ENCODE peak calls at places on chromosomes 5 and 9, in ten cellular contexts. One of them, this sample, is unnamed.

GRCh38 chr5:135034186-135034962 is at the start of gene PITX1:
- DNase-seq in iris pigment epithelial cell: peak; percentile 73
- DNase-seq in C1 segment of cervical spinal cord: no peak
- DNase-seq in OCI-M1: peak; percentile 82
- DNase-seq in activated CD4-positive, alpha-beta T cell treated with anti-CD3 and anti-CD28 coated beads, Interleukin-2, amount 10 ng/mL, durations not matched to agents 7 days and 5 days: no peak
- DNase-seq in hippocampal formation: no peak
- DNase-seq in lower lobe of right lung: peak; percentile 52
- DNase-seq in AG20443: peak; percentile 53
- DNase-seq in occipital lobe: no peak
- DNase-seq in GM04503: no peak
- DNase-seq in this sample: peak; percentile 44

GRCh38 chr9:72526901-72527800 is 5.7 kb downstream of the TMC1 start:
- DNase-seq in iris pigment epithelial cell: peak; percentile 96
- DNase-seq in C1 segment of cervical spinal cord: peak; percentile 76
- DNase-seq in OCI-M1: no peak
- DNase-seq in activated CD4-positive, alpha-beta T cell treated with anti-CD3 and anti-CD28 coated beads, Interleukin-2, amount 10 ng/mL, durations not matched to agents 7 days and 5 days: peak; percentile 82
- DNase-seq in hippocampal formation: peak; percentile 61
- DNase-seq in lower lobe of right lung: peak; percentile 78
- DNase-seq in AG20443: peak; percentile 93
- DNase-seq in occipital lobe: peak; percentile 73
- DNase-seq in GM04503: peak; percentile 82
- DNase-seq in this sample: peak; percentile 93

GRCh38 chr5:138873096-138873885 is 1.8 kb downstream of the LRRTM2 start:
- DNase-seq in iris pigment epithelial cell: no peak
- DNase-seq in C1 segment of cervical spinal cord: peak; percentile 77
- DNase-seq in OCI-M1: no peak
- DNase-seq in activated CD4-positive, alpha-beta T cell treated with anti-CD3 and anti-CD28 coated beads, Interleukin-2, amount 10 ng/mL, durations not matched to agents 7 days and 5 days: no peak
- DNase-seq in hippocampal formation: no peak
- DNase-seq in lower lobe of right lung: no peak
- DNase-seq in AG20443: no peak
- DNase-seq in occipital lobe: peak; percentile 17
- DNase-seq in GM04503: no peak
- DNase-seq in this sample: no peak

GRCh38 chr5:151708126-151708525 is 21.4 kb upstream of the SPARC start:
- DNase-seq in iris pigment epithelial cell: no peak
- DNase-seq in C1 segment of cervical spinal cord: no peak
- DNase-seq in OCI-M1: no peak
- DNase-seq in activated CD4-positive, alpha-beta T cell treated with anti-CD3 and anti-CD28 coated beads, Interleukin-2, amount 10 ng/mL, durations not matched to agents 7 days and 5 days: no peak
- DNase-seq in hippocampal formation: no peak
- DNase-seq in lower lobe of right lung: no peak
- DNase-seq in AG20443: no peak
- DNase-seq in occipital lobe: no peak
- DNase-seq in GM04503: peak; percentile 76
- DNase-seq in this sample: peak; percentile 22

GRCh38 chr9:84750152-84750865 is 80.8 kb downstream of the NTRK2 start:
- DNase-seq in iris pigment epithelial cell: no peak
- DNase-seq in C1 segment of cervical spinal cord: no peak
- DNase-seq in OCI-M1: no peak
- DNase-seq in activated CD4-positive, alpha-beta T cell treated with anti-CD3 and anti-CD28 coated beads, Interleukin-2, amount 10 ng/mL, durations not matched to agents 7 days and 5 days: no peak
- DNase-seq in hippocampal formation: no peak
- DNase-seq in lower lobe of right lung: no peak
- DNase-seq in AG20443: no peak
- DNase-seq in occipital lobe: no peak
- DNase-seq in GM04503: no peak
- DNase-seq in this sample: no peak

GRCh38 chr9:91047529-91047928 is 245.9 kb downstream of the SYK start:
- DNase-seq in iris pigment epithelial cell: no peak
- DNase-seq in C1 segment of cervical spinal cord: no peak
- DNase-seq in OCI-M1: no peak
- DNase-seq in activated CD4-positive, alpha-beta T cell treated with anti-CD3 and anti-CD28 coated beads, Interleukin-2, amount 10 ng/mL, durations not matched to agents 7 days and 5 days: peak; percentile 79
- DNase-seq in hippocampal formation: no peak
- DNase-seq in lower lobe of right lung: no peak
- DNase-seq in AG20443: no peak
- DNase-seq in occipital lobe: no peak
- DNase-seq in GM04503: no peak
- DNase-seq in this sample: no peak

GRCh38 chr5:135065306-135066265 is 31.6 kb upstream of the PITX1 start:
- DNase-seq in iris pigment epithelial cell: no peak
- DNase-seq in C1 segment of cervical spinal cord: no peak
- DNase-seq in OCI-M1: no peak
- DNase-seq in activated CD4-positive, alpha-beta T cell treated with anti-CD3 and anti-CD28 coated beads, Interleukin-2, amount 10 ng/mL, durations not matched to agents 7 days and 5 days: no peak
- DNase-seq in hippocampal formation: no peak
- DNase-seq in lower lobe of right lung: no peak
- DNase-seq in AG20443: no peak
- DNase-seq in occipital lobe: no peak
- DNase-seq in GM04503: no peak
- DNase-seq in this sample: no peak

GRCh38 chr5:75239681-75240080 is 3.0 kb upstream of the ANKRD31 start:
- DNase-seq in iris pigment epithelial cell: no peak
- DNase-seq in C1 segment of cervical spinal cord: no peak
- DNase-seq in OCI-M1: no peak
- DNase-seq in activated CD4-positive, alpha-beta T cell treated with anti-CD3 and anti-CD28 coated beads, Interleukin-2, amount 10 ng/mL, durations not matched to agents 7 days and 5 days: no peak
- DNase-seq in hippocampal formation: no peak
- DNase-seq in lower lobe of right lung: no peak
- DNase-seq in AG20443: no peak
- DNase-seq in occipital lobe: no peak
- DNase-seq in GM04503: no peak
- DNase-seq in this sample: no peak

GRCh38 chr5:96795626-96796025 is 12.1 kb downstream of the ERAP1 start:
- DNase-seq in iris pigment epithelial cell: no peak
- DNase-seq in C1 segment of cervical spinal cord: no peak
- DNase-seq in OCI-M1: no peak
- DNase-seq in activated CD4-positive, alpha-beta T cell treated with anti-CD3 and anti-CD28 coated beads, Interleukin-2, amount 10 ng/mL, durations not matched to agents 7 days and 5 days: no peak
- DNase-seq in hippocampal formation: no peak
- DNase-seq in lower lobe of right lung: no peak
- DNase-seq in AG20443: no peak
- DNase-seq in occipital lobe: no peak
- DNase-seq in GM04503: no peak
- DNase-seq in this sample: no peak

GRCh38 chr5:136453986-136454758 is 88.8 kb upstream of the TRPC7 start:
- DNase-seq in iris pigment epithelial cell: no peak
- DNase-seq in C1 segment of cervical spinal cord: no peak
- DNase-seq in OCI-M1: no peak
- DNase-seq in activated CD4-positive, alpha-beta T cell treated with anti-CD3 and anti-CD28 coated beads, Interleukin-2, amount 10 ng/mL, durations not matched to agents 7 days and 5 days: no peak
- DNase-seq in hippocampal formation: no peak
- DNase-seq in lower lobe of right lung: no peak
- DNase-seq in AG20443: no peak
- DNase-seq in occipital lobe: no peak
- DNase-seq in GM04503: no peak
- DNase-seq in this sample: no peak

GRCh38 chr5:6583049-6583880 is 49.6 kb downstream of the NSUN2 start:
- DNase-seq in iris pigment epithelial cell: peak; percentile 26
- DNase-seq in C1 segment of cervical spinal cord: no peak
- DNase-seq in OCI-M1: no peak
- DNase-seq in activated CD4-positive, alpha-beta T cell treated with anti-CD3 and anti-CD28 coated beads, Interleukin-2, amount 10 ng/mL, durations not matched to agents 7 days and 5 days: peak; percentile 11
- DNase-seq in hippocampal formation: no peak
- DNase-seq in lower lobe of right lung: no peak
- DNase-seq in AG20443: peak; percentile 92
- DNase-seq in occipital lobe: no peak
- DNase-seq in GM04503: no peak
- DNase-seq in this sample: peak; percentile 61

GRCh38 chr5:137630972-137631370 is 104.9 kb downstream of the KLHL3 start:
- DNase-seq in iris pigment epithelial cell: no peak
- DNase-seq in C1 segment of cervical spinal cord: no peak
- DNase-seq in OCI-M1: no peak
- DNase-seq in activated CD4-positive, alpha-beta T cell treated with anti-CD3 and anti-CD28 coated beads, Interleukin-2, amount 10 ng/mL, durations not matched to agents 7 days and 5 days: no peak
- DNase-seq in hippocampal formation: no peak
- DNase-seq in lower lobe of right lung: no peak
- DNase-seq in AG20443: no peak
- DNase-seq in occipital lobe: no peak
- DNase-seq in GM04503: no peak
- DNase-seq in this sample: no peak

GRCh38 chr9:20358201-20358600 is 264.1 kb downstream of the MLLT3 start:
- DNase-seq in iris pigment epithelial cell: peak; percentile 94
- DNase-seq in C1 segment of cervical spinal cord: no peak
- DNase-seq in OCI-M1: no peak
- DNase-seq in activated CD4-positive, alpha-beta T cell treated with anti-CD3 and anti-CD28 coated beads, Interleukin-2, amount 10 ng/mL, durations not matched to agents 7 days and 5 days: no peak
- DNase-seq in hippocampal formation: no peak
- DNase-seq in lower lobe of right lung: no peak
- DNase-seq in AG20443: peak; percentile 26
- DNase-seq in occipital lobe: no peak
- DNase-seq in GM04503: no peak
- DNase-seq in this sample: peak; percentile 11

GRCh38 chr9:130499804-130500263 is 55.1 kb downstream of the ASS1 start:
- DNase-seq in iris pigment epithelial cell: no peak
- DNase-seq in C1 segment of cervical spinal cord: no peak
- DNase-seq in OCI-M1: no peak
- DNase-seq in activated CD4-positive, alpha-beta T cell treated with anti-CD3 and anti-CD28 coated beads, Interleukin-2, amount 10 ng/mL, durations not matched to agents 7 days and 5 days: no peak
- DNase-seq in hippocampal formation: no peak
- DNase-seq in lower lobe of right lung: no peak
- DNase-seq in AG20443: no peak
- DNase-seq in occipital lobe: no peak
- DNase-seq in GM04503: no peak
- DNase-seq in this sample: no peak

GRCh38 chr9:132242621-132243155 is 80.8 kb downstream of the NTNG2 start:
- DNase-seq in iris pigment epithelial cell: no peak
- DNase-seq in C1 segment of cervical spinal cord: no peak
- DNase-seq in OCI-M1: peak; percentile 65
- DNase-seq in activated CD4-positive, alpha-beta T cell treated with anti-CD3 and anti-CD28 coated beads, Interleukin-2, amount 10 ng/mL, durations not matched to agents 7 days and 5 days: no peak
- DNase-seq in hippocampal formation: no peak
- DNase-seq in lower lobe of right lung: peak; percentile 49
- DNase-seq in AG20443: no peak
- DNase-seq in occipital lobe: no peak
- DNase-seq in GM04503: no peak
- DNase-seq in this sample: no peak

GRCh38 chr9:37969130-37969529 is 65.2 kb upstream of the SLC25A51 start:
- DNase-seq in iris pigment epithelial cell: peak; percentile 81
- DNase-seq in C1 segment of cervical spinal cord: no peak
- DNase-seq in OCI-M1: peak; percentile 75
- DNase-seq in activated CD4-positive, alpha-beta T cell treated with anti-CD3 and anti-CD28 coated beads, Interleukin-2, amount 10 ng/mL, durations not matched to agents 7 days and 5 days: no peak
- DNase-seq in hippocampal formation: no peak
- DNase-seq in lower lobe of right lung: no peak
- DNase-seq in AG20443: no peak
- DNase-seq in occipital lobe: no peak
- DNase-seq in GM04503: no peak
- DNase-seq in this sample: no peak

GRCh38 chr5:6545770-6546690 is 86.8 kb downstream of the NSUN2 start:
- DNase-seq in iris pigment epithelial cell: no peak
- DNase-seq in C1 segment of cervical spinal cord: no peak
- DNase-seq in OCI-M1: no peak
- DNase-seq in activated CD4-positive, alpha-beta T cell treated with anti-CD3 and anti-CD28 coated beads, Interleukin-2, amount 10 ng/mL, durations not matched to agents 7 days and 5 days: no peak
- DNase-seq in hippocampal formation: no peak
- DNase-seq in lower lobe of right lung: no peak
- DNase-seq in AG20443: no peak
- DNase-seq in occipital lobe: no peak
- DNase-seq in GM04503: no peak
- DNase-seq in this sample: no peak

GRCh38 chr9:109745335-109746283 is 34.4 kb upstream of the PALM2AKAP2 start:
- DNase-seq in iris pigment epithelial cell: no peak
- DNase-seq in C1 segment of cervical spinal cord: no peak
- DNase-seq in OCI-M1: no peak
- DNase-seq in activated CD4-positive, alpha-beta T cell treated with anti-CD3 and anti-CD28 coated beads, Interleukin-2, amount 10 ng/mL, durations not matched to agents 7 days and 5 days: no peak
- DNase-seq in hippocampal formation: peak; percentile 2
- DNase-seq in lower lobe of right lung: peak; percentile 67
- DNase-seq in AG20443: peak; percentile 54
- DNase-seq in occipital lobe: no peak
- DNase-seq in GM04503: no peak
- DNase-seq in this sample: peak; percentile 57

GRCh38 chr5:180739271-180739670 is 587 bp downstream of the OR2Y1 start:
- DNase-seq in iris pigment epithelial cell: peak; percentile 45
- DNase-seq in C1 segment of cervical spinal cord: no peak
- DNase-seq in OCI-M1: no peak
- DNase-seq in activated CD4-positive, alpha-beta T cell treated with anti-CD3 and anti-CD28 coated beads, Interleukin-2, amount 10 ng/mL, durations not matched to agents 7 days and 5 days: no peak
- DNase-seq in hippocampal formation: no peak
- DNase-seq in lower lobe of right lung: no peak
- DNase-seq in AG20443: no peak
- DNase-seq in occipital lobe: no peak
- DNase-seq in GM04503: no peak
- DNase-seq in this sample: no peak

GRCh38 chr5:123441408-123441807 is 18.2 kb upstream of the CEP120 start:
- DNase-seq in iris pigment epithelial cell: no peak
- DNase-seq in C1 segment of cervical spinal cord: no peak
- DNase-seq in OCI-M1: no peak
- DNase-seq in activated CD4-positive, alpha-beta T cell treated with anti-CD3 and anti-CD28 coated beads, Interleukin-2, amount 10 ng/mL, durations not matched to agents 7 days and 5 days: no peak
- DNase-seq in hippocampal formation: no peak
- DNase-seq in lower lobe of right lung: no peak
- DNase-seq in AG20443: no peak
- DNase-seq in occipital lobe: no peak
- DNase-seq in GM04503: no peak
- DNase-seq in this sample: no peak

GRCh38 chr9:115106642-115107041 is 11.3 kb downstream of the TNC start:
- DNase-seq in iris pigment epithelial cell: peak; percentile 8
- DNase-seq in C1 segment of cervical spinal cord: no peak
- DNase-seq in OCI-M1: peak; percentile 89
- DNase-seq in activated CD4-positive, alpha-beta T cell treated with anti-CD3 and anti-CD28 coated beads, Interleukin-2, amount 10 ng/mL, durations not matched to agents 7 days and 5 days: no peak
- DNase-seq in hippocampal formation: no peak
- DNase-seq in lower lobe of right lung: no peak
- DNase-seq in AG20443: no peak
- DNase-seq in occipital lobe: no peak
- DNase-seq in GM04503: no peak
- DNase-seq in this sample: no peak

GRCh38 chr9:126052791-126053190 is 273.8 kb upstream of the MVB12B start:
- DNase-seq in iris pigment epithelial cell: no peak
- DNase-seq in C1 segment of cervical spinal cord: no peak
- DNase-seq in OCI-M1: no peak
- DNase-seq in activated CD4-positive, alpha-beta T cell treated with anti-CD3 and anti-CD28 coated beads, Interleukin-2, amount 10 ng/mL, durations not matched to agents 7 days and 5 days: no peak
- DNase-seq in hippocampal formation: no peak
- DNase-seq in lower lobe of right lung: peak; percentile 13
- DNase-seq in AG20443: no peak
- DNase-seq in occipital lobe: no peak
- DNase-seq in GM04503: no peak
- DNase-seq in this sample: no peak

GRCh38 chr5:10838038-10838437 is 77.0 kb upstream of the DAP start:
- DNase-seq in iris pigment epithelial cell: peak; percentile 63
- DNase-seq in C1 segment of cervical spinal cord: no peak
- DNase-seq in OCI-M1: peak; percentile 14
- DNase-seq in activated CD4-positive, alpha-beta T cell treated with anti-CD3 and anti-CD28 coated beads, Interleukin-2, amount 10 ng/mL, durations not matched to agents 7 days and 5 days: no peak
- DNase-seq in hippocampal formation: no peak
- DNase-seq in lower lobe of right lung: no peak
- DNase-seq in AG20443: no peak
- DNase-seq in occipital lobe: no peak
- DNase-seq in GM04503: no peak
- DNase-seq in this sample: no peak

GRCh38 chr9:72025956-72026355 is 34.5 kb downstream of the C9orf57 start:
- DNase-seq in iris pigment epithelial cell: peak; percentile 35
- DNase-seq in C1 segment of cervical spinal cord: no peak
- DNase-seq in OCI-M1: no peak
- DNase-seq in activated CD4-positive, alpha-beta T cell treated with anti-CD3 and anti-CD28 coated beads, Interleukin-2, amount 10 ng/mL, durations not matched to agents 7 days and 5 days: no peak
- DNase-seq in hippocampal formation: no peak
- DNase-seq in lower lobe of right lung: no peak
- DNase-seq in AG20443: no peak
- DNase-seq in occipital lobe: no peak
- DNase-seq in GM04503: no peak
- DNase-seq in this sample: no peak

GRCh38 chr5:160173-160510 is 31.2 kb upstream of the LRRC14B start:
- DNase-seq in iris pigment epithelial cell: peak; percentile 32
- DNase-seq in C1 segment of cervical spinal cord: no peak
- DNase-seq in OCI-M1: no peak
- DNase-seq in activated CD4-positive, alpha-beta T cell treated with anti-CD3 and anti-CD28 coated beads, Interleukin-2, amount 10 ng/mL, durations not matched to agents 7 days and 5 days: no peak
- DNase-seq in hippocampal formation: no peak
- DNase-seq in lower lobe of right lung: no peak
- DNase-seq in AG20443: no peak
- DNase-seq in occipital lobe: no peak
- DNase-seq in GM04503: no peak
- DNase-seq in this sample: no peak

GRCh38 chr5:124289122-124289521 is 457.3 kb downstream of the ZNF608 start:
- DNase-seq in iris pigment epithelial cell: no peak
- DNase-seq in C1 segment of cervical spinal cord: peak; percentile 84
- DNase-seq in OCI-M1: no peak
- DNase-seq in activated CD4-positive, alpha-beta T cell treated with anti-CD3 and anti-CD28 coated beads, Interleukin-2, amount 10 ng/mL, durations not matched to agents 7 days and 5 days: no peak
- DNase-seq in hippocampal formation: peak; percentile 75
- DNase-seq in lower lobe of right lung: peak; percentile 73
- DNase-seq in AG20443: peak; percentile 8
- DNase-seq in occipital lobe: peak; percentile 60
- DNase-seq in GM04503: no peak
- DNase-seq in this sample: no peak

GRCh38 chr5:95782166-95782565 is 40.4 kb downstream of the GLRX start:
- DNase-seq in iris pigment epithelial cell: no peak
- DNase-seq in C1 segment of cervical spinal cord: no peak
- DNase-seq in OCI-M1: no peak
- DNase-seq in activated CD4-positive, alpha-beta T cell treated with anti-CD3 and anti-CD28 coated beads, Interleukin-2, amount 10 ng/mL, durations not matched to agents 7 days and 5 days: no peak
- DNase-seq in hippocampal formation: no peak
- DNase-seq in lower lobe of right lung: no peak
- DNase-seq in AG20443: no peak
- DNase-seq in occipital lobe: no peak
- DNase-seq in GM04503: no peak
- DNase-seq in this sample: no peak

This sample was measured in AG08395.